ENCODE peak calls at places on chromosome 19, in seven cellular contexts. B is fibroblast of lung, G is thoracic aorta, A is aorta, L is neuronal stem cell, H is ovary, E is left ventricle myocardium inferior. D is an unnamed sample.

GRCh38 chr19:51147663-51148062 is 5.6 kb downstream of the SIGLEC7 start:
- DNase-seq in L (no peak), B (no peak), H (no peak), A (no peak), E (no peak), G (no peak), D (no peak)

GRCh38 chr19:6250909-6251308 is 28.9 kb downstream of the MLLT1 start:
- DNase-seq in L (no peak), H (no peak), A (no peak), B (no peak), E (no peak), G (no peak), D (no peak)

GRCh38 chr19:52366414-52366824 is 3.3 kb upstream of the ZNF880 start:
- DNase-seq in G (no peak), A (no peak), E (no peak), L (no peak), B (no peak), H (no peak), D (no peak)

GRCh38 chr19:45440873-45441654 is 17.3 kb upstream of the ERCC1 start:
- DNase-seq in G (no peak), A (no peak), H (no peak), E (no peak), L (no peak), B (peak; percentile 50), D (no peak)

GRCh38 chr19:38676023-38676877 is 28.8 kb downstream of the ACTN4 start:
- DNase-seq in L (no peak), G (no peak), A (no peak), E (no peak), H (no peak), B (peak; percentile 87), D (no peak)

GRCh38 chr19:23343434-23344010 is 51.7 kb downstream of the ZNF91 start:
- DNase-seq in B (peak; percentile 7), A (no peak), L (no peak), G (no peak), E (no peak), H (no peak), D (no peak)

GRCh38 chr19:44671400-44671799 is at the start of gene CEACAM19:
- DNase-seq in E (no peak), A (no peak), L (no peak), B (no peak), G (no peak), H (no peak), D (no peak)

GRCh38 chr19:45280471-45280961 is 29.4 kb downstream of the MARK4 start:
- DNase-seq in H (no peak), A (no peak), L (no peak), B (no peak), E (no peak), G (no peak), D (no peak)

GRCh38 chr19:7600721-7601120 is 5.1 kb downstream of the CAMSAP3 start:
- DNase-seq in E (no peak), H (no peak), A (no peak), G (no peak), B (no peak), L (no peak), D (no peak)

GRCh38 chr19:29323972-29324680 is 111.2 kb upstream of the UQCRFS1 start:
- DNase-seq in B (no peak), H (no peak), G (no peak), A (no peak), E (no peak), L (no peak), D (no peak)

GRCh38 chr19:46859637-46860124 is 1.1 kb upstream of the ARHGAP35 start:
- DNase-seq in A (peak; percentile 86), L (no peak), E (peak; percentile 75), H (peak; percentile 84), B (no peak), G (no peak), D (peak; percentile 79)

GRCh38 chr19:45340232-45340898 is at the start of gene KLC3:
- DNase-seq in E (no peak), A (no peak), H (no peak), B (no peak), L (no peak), G (no peak), D (no peak)

GRCh38 chr19:58372311-58373133 is 8.3 kb downstream of the ZNF837 start:
- DNase-seq in H (peak; percentile 53), B (no peak), L (no peak), E (peak; percentile 44), A (no peak), G (no peak), D (no peak)

GRCh38 chr19:48987323-48987722 is 5.8 kb downstream of the GYS1 start:
- DNase-seq in G (no peak), B (no peak), H (no peak), E (no peak), L (no peak), A (no peak), D (no peak)

GRCh38 chr19:31969110-31969509 is 376.3 kb upstream of the ZNF507 start:
- DNase-seq in L (no peak), A (no peak), H (peak; percentile 72), E (no peak), B (no peak), G (no peak), D (no peak)

GRCh38 chr19:55687281-55688172 is 12.5 kb downstream of the EPN1 start:
- DNase-seq in L (no peak), A (peak; percentile 70), E (peak; percentile 13), G (no peak), H (peak; percentile 26), B (no peak), D (no peak)

GRCh38 chr19:8506402-8506957 is 4.0 kb upstream of the PRAM1 start:
- DNase-seq in A (no peak), H (no peak), L (no peak), G (no peak), E (no peak), B (no peak), D (no peak)

GRCh38 chr19:890831-891230 is 2.2 kb downstream of the MED16 start:
- DNase-seq in B (no peak), E (no peak), H (no peak), G (no peak), L (no peak), A (no peak), D (no peak)

GRCh38 chr19:8038815-8039214 is 13.7 kb upstream of the CCL25 start:
- DNase-seq in E (no peak), H (no peak), B (no peak), G (no peak), A (no peak), L (no peak), D (no peak)

GRCh38 chr19:8361921-8362793 is 1.8 kb upstream of the ANGPTL4 start:
- DNase-seq in E (peak; percentile 93), A (peak; percentile 98), H (peak; percentile 73), B (peak; percentile 96), G (peak; percentile 94), L (no peak), D (peak; percentile 95)

GRCh38 chr19:6828698-6829633 is 56.5 kb downstream of the VAV1 start:
- DNase-seq in H (no peak), E (no peak), G (no peak), B (no peak), L (no peak), A (no peak), D (no peak)

DNA sequence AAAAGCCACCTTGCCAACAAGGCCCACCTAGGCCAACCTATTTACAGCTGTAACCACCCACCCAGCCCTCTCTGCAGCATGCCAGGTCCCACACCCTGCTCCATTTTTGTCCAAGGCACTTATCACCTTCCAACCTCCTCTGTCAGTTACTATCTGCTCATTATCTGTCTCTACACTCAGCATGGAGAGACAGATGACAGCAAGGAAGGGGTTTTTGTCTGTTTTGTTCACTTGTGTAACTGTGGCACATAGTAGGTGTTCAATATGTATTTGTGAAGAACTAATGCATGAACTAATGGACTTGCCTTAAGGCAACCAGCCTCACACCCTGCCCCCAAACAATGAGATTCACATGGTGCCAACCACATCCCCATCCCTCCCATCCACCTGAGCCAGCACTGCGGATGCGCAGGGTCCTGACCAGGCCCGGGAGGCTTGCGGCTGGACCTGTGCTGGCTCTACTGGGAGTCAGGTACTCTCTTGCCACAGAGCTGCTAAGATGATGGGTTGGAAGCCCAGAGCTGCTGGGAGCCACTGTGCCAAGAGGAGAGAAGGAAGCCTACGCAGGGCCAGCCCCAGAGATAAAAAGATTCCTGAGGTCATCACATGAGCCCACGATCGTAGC is 17.2 kb downstream of the DEDD2 start:
- DNase-seq in H (no peak), E (no peak), B (no peak), A (peak; percentile 67), L (no peak), G (no peak), D (no peak)
- H3K27ac ChIP-seq in H (no peak overlapping the region), E (peak overlapping the region; percentile 55), B (no peak overlapping the region), A (no peak overlapping the region), L (no peak overlapping the region), G (no peak overlapping the region), D (peak overlapping the region; percentile 65)

DNA sequence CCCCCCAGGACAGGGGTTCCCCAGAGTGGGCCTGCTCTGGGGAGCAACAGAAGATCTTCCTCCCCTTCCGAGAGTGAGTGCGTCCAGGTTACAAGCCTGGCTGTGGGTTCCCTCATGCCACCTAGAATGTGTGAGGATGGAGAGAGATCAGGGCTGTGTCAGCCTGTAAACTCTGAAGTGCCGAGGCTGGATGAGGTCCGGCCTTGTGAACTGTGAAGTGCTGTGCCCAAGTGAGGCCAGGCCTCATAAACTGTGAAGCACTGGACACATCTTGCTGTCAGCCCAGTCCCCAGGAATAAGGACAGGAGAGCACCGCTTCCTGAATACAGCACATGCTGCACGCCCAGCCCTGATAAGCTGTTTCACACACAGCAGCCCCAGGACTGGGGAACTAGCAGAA is 7.6 kb downstream of the KCNN1 start:
- DNase-seq in E (no peak), A (no peak), G (no peak), L (no peak), B (no peak), H (no peak), D (no peak)
- H3K36me3 ChIP-seq in E (no peaks in the 10 kb centered on the region), A (no peaks in the 10 kb centered on the region), G (no peaks in the 10 kb centered on the region), L (peaks cover 9% of the 10 kb centered on the region), B (no peaks in the 10 kb centered on the region), H (no peaks in the 10 kb centered on the region), D (no peaks in the 10 kb centered on the region)

DNA sequence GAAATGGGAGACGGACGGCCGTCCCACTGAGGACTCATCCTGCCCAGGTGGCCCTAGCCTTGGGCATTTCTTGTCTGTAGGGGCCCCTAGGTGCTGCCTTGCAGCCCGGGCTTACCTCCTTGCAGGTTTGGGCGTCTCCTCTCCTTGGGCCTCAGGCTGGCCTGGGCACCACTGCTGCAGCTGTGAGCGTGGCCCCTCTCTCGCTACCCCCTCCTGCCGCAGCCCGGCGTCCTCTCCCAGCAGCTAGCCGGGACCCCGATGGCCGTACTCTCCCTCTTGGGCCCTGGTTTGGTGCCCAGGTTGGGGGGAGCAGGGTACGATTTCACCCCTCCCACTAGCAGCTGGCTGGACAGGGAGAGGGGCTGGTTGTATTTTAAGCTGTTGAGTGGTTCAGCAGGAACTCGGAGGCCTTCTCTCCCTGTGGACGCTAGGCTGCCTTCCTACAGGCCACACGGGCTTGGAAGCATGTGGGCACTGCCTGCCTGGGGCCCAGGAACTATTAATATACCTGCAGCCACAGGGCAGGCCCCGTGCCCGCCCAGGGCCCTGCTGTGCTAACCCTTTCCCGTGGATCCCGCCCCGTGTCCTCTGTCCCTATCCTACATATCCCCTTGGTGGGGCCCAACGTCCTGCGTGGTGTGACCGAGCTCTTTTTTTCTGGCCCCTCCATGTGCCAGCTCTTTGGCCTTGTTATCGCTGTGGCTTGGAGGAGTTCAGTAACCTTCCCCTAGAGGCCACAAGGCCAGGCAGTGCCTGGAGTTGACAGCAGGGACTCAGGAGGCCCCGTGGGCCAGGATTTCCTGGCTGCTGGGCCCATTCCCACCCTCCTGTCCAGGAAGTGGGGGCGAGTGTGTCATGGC is 11.7 kb downstream of the NDUFB7 start:
- DNase-seq in B (no peak), A (no peak), H (no peak), G (no peak), L (no peak), E (peak; percentile 68), D (peak; percentile 61)
- H3K27ac ChIP-seq in B (no peak overlapping the region), A (peak overlapping the region; percentile 20), H (peak overlapping the region; percentile 30), G (peak overlapping the region; percentile 90), L (no peak overlapping the region), E (peak overlapping the region; percentile 92), D (peak overlapping the region; percentile 88)

GRCh38 chr19:50001158-50001557 is 24.0 kb downstream of the VRK3 start:
- DNase-seq in E (no peak), H (no peak), G (no peak), B (no peak), A (no peak), L (no peak), D (no peak)
- H3K36me3 ChIP-seq in E (peaks cover 95% of the 10 kb centered on the region), H (no peaks in the 10 kb centered on the region), G (peaks cover 46% of the 10 kb centered on the region), B (peaks cover 19% of the 10 kb centered on the region), A (no peaks in the 10 kb centered on the region), L (peaks cover 78% of the 10 kb centered on the region), D (peaks cover 100% of the 10 kb centered on the region)

D was measured in heart right ventricle.